ENCODE peak calls at places on chromosomes 2 and 18, in six cellular contexts. K, P, U, B, M and O are unnamed samples.

GRCh38 chr2:130372833-130373807 is 17.3 kb downstream of the PTPN18 start:
- DNase-seq in B (no peak), M (no peak), U (no peak), K (no peak), P (no peak), O (no peak)

GRCh38 chr2:132824716-132825115 is 154.7 kb upstream of the LYPD1 start:
- DNase-seq in K (no peak), B (no peak), U (no peak), P (no peak), M (no peak), O (no peak)

GRCh38 chr18:42185486-42185885 is 230.5 kb downstream of the PIK3C3 start:
- DNase-seq in P (no peak), U (no peak), B (no peak), M (no peak), K (no peak), O (no peak)

GRCh38 chr2:8987413-8987812 is 16.1 kb downstream of the MBOAT2 start:
- DNase-seq in K (no peak), P (no peak), M (no peak), U (no peak), B (no peak), O (no peak)

GRCh38 chr2:234674781-234675201 is 177.9 kb upstream of the ARL4C start:
- DNase-seq in K (no peak), M (peak), U (no peak), B (no peak), P (no peak), O (no peak)

GRCh38 chr2:241935314-241935713 is 65.8 kb downstream of the RTP5 start:
- DNase-seq in B (no peak), M (peak), P (no peak), U (no peak), K (no peak), O (no peak)

GRCh38 chr18:53698907-53699306 is 525.6 kb downstream of the MBD2 start:
- DNase-seq in B (peak), M (peak), K (peak), P (peak), U (peak), O (no peak)

GRCh38 chr2:215843579-215843978 is 169.8 kb downstream of the MREG start:
- DNase-seq in P (no peak), K (peak), B (no peak), U (no peak), M (peak), O (no peak)

GRCh38 chr2:179174240-179174639 is 90.4 kb downstream of the SESTD1 start:
- DNase-seq in M (no peak), K (no peak), U (no peak), B (no peak), P (no peak), O (no peak)

GRCh38 chr2:71923887-71924533 is 223.7 kb downstream of the CYP26B1 start:
- DNase-seq in U (peak), K (peak), P (no peak), B (peak), M (no peak), O (peak)

GRCh38 chr2:37997629-37998028 is 72.5 kb downstream of the RMDN2 start:
- DNase-seq in P (no peak), B (no peak), M (no peak), K (no peak), U (no peak), O (no peak)

GRCh38 chr2:241893265-241893664 is 23.7 kb downstream of the RTP5 start:
- DNase-seq in M (no peak), U (no peak), B (no peak), K (no peak), P (peak), O (no peak)

GRCh38 chr2:204849887-204850286 is 304.6 kb downstream of the PARD3B start:
- DNase-seq in U (no peak), B (peak), M (no peak), K (no peak), P (no peak), O (no peak)

GRCh38 chr18:51051105-51051712 is 21.2 kb downstream of the SMAD4 start:
- DNase-seq in K (no peak), P (no peak), U (peak), B (peak), M (no peak), O (no peak)

GRCh38 chr2:224208034-224208433 is 168.9 kb upstream of the SERPINE2 start:
- DNase-seq in K (no peak), P (no peak), U (no peak), M (no peak), B (no peak), O (no peak)

GRCh38 chr18:76430636-76431035 is 64.4 kb downstream of the ZNF516 start:
- DNase-seq in K (no peak), B (no peak), P (no peak), U (no peak), M (no peak), O (no peak)

GRCh38 chr2:67516899-67517530 is 119.9 kb downstream of the ETAA1 start:
- DNase-seq in P (no peak), B (no peak), K (no peak), M (peak), U (no peak), O (no peak)

GRCh38 chr2:44955593-44956449 is 14.3 kb downstream of the SIX3 start:
- DNase-seq in K (peak), U (peak), P (peak), M (no peak), B (peak), O (peak)

GRCh38 chr2:32977228-32977758 is 30.5 kb downstream of the LTBP1 start:
- DNase-seq in K (no peak), M (no peak), B (no peak), U (no peak), P (no peak), O (no peak)

GRCh38 chr2:122022531-122022930 is 267.1 kb downstream of the TSN start:
- DNase-seq in K (no peak), U (peak), P (no peak), M (no peak), B (no peak), O (no peak)

GRCh38 chr2:74922592-74923227 is 35.7 kb upstream of the POLE4 start:
- DNase-seq in B (no peak), U (peak), K (no peak), M (no peak), P (no peak), O (no peak)

GRCh38 chr2:45199973-45200372 is 190.7 kb upstream of the SIX2 start:
- DNase-seq in B (no peak), U (no peak), P (no peak), K (no peak), M (no peak), O (no peak)

GRCh38 chr18:10045296-10045891 is 131.6 kb downstream of the VAPA start:
- DNase-seq in B (no peak), M (no peak), U (no peak), P (no peak), K (no peak), O (no peak)

GRCh38 chr2:96527990-96528679 is 8.4 kb upstream of the ARID5A start:
- DNase-seq in U (peak), P (peak), B (no peak), M (no peak), K (peak), O (peak)

GRCh38 chr2:241868661-241869081 is 858 bp upstream of the RTP5 start:
- DNase-seq in U (no peak), M (no peak), P (no peak), B (peak), K (peak), O (no peak)

GRCh38 chr18:35029770-35030169 is 11.4 kb upstream of the MAPRE2 start:
- DNase-seq in M (no peak), K (no peak), P (no peak), B (no peak), U (no peak), O (no peak)